ENCODE peak calls at places on chromosomes 11 and 22, in eight cellular contexts. D is frontal cortex; I is kidney; M is retina; Y is GDM1; T is stimulated activated CD4-positive, alpha-beta T cell treated with anti-CD3 and anti-CD28 coated beads, Interleukin-2, amount 100 ng/mL, for 48 hours; X is activated CD4-positive, alpha-beta T cell treated with anti-CD3 and anti-CD28 coated beads for 4 hours; R is neural crest cell. O is an unnamed sample.

GRCh38 chr11:11528986-11529385 is 92.8 kb downstream of the GALNT18 start:
- DNase-seq in D (no peak), I (no peak), M (no peak), Y (no peak), T (no peak), X (no peak), R (no peak), O (no peak)

GRCh38 chr11:122071680-122072321 is 44.2 kb downstream of the BLID start:
- DNase-seq in D (no peak), I (peak), M (peak), Y (no peak), T (no peak), X (no peak), R (no peak), O (no peak)

GRCh38 chr11:69018924-69019323 is 5.9 kb upstream of the MRGPRF start:
- DNase-seq in D (no peak), I (no peak), M (no peak), Y (no peak), T (no peak), X (no peak), R (no peak), O (no peak)

GRCh38 chr11:8288166-8288772 is 24.6 kb upstream of the LMO1 start:
- DNase-seq in D (no peak), I (no peak), M (no peak), Y (no peak), T (no peak), X (no peak), R (no peak), O (no peak)

GRCh38 chr11:128180446-128181089 is 406.8 kb downstream of the ETS1 start:
- DNase-seq in D (no peak), I (no peak), M (no peak), Y (no peak), T (no peak), X (no peak), R (no peak), O (no peak)

GRCh38 chr11:1573847-1574255 is 1.8 kb upstream of the DUSP8 start:
- DNase-seq in D (peak), I (no peak), M (peak), Y (no peak), T (no peak), X (no peak), R (no peak), O (no peak)

GRCh38 chr22:23119492-23120414 is 22.0 kb downstream of the RSPH14 start:
- DNase-seq in D (no peak), I (no peak), M (no peak), Y (no peak), T (peak), X (peak), R (no peak), O (no peak)

GRCh38 chr22:35743466-35743865 is 25.8 kb downstream of the APOL5 start:
- DNase-seq in D (no peak), I (no peak), M (no peak), Y (no peak), T (no peak), X (no peak), R (no peak), O (no peak)

GRCh38 chr11:64234840-64235379 is 526 bp downstream of the VEGFB start:
- DNase-seq in D (no peak), I (no peak), M (peak), Y (no peak), T (no peak), X (peak), R (no peak), O (no peak)

GRCh38 chr22:22767876-22768602 is 119.6 kb upstream of the IGLL5 start:
- DNase-seq in D (no peak), I (no peak), M (no peak), Y (no peak), T (no peak), X (no peak), R (no peak), O (no peak)

GRCh38 chr11:117097567-117098268 is 510 bp downstream of the SIK3 start:
- DNase-seq in D (no peak), I (peak), M (peak), Y (no peak), T (no peak), X (peak), R (no peak), O (peak)

GRCh38 chr11:103035656-103036434 is 56.1 kb downstream of the DCUN1D5 start:
- DNase-seq in D (peak), I (no peak), M (peak), Y (peak), T (peak), X (peak), R (peak), O (peak)

GRCh38 chr11:110092577-110093406 is at the start of gene ZC3H12C:
- DNase-seq in D (peak), I (peak), M (peak), Y (peak), T (peak), X (no peak), R (peak), O (peak)

GRCh38 chr11:45852712-45853101 is 5.4 kb downstream of the CRY2 start:
- DNase-seq in D (no peak), I (no peak), M (no peak), Y (no peak), T (no peak), X (no peak), R (no peak), O (no peak)

GRCh38 chr22:20889904-20890303 is 27.3 kb upstream of the CRKL start:
- DNase-seq in D (no peak), I (peak), M (no peak), Y (no peak), T (no peak), X (no peak), R (no peak), O (no peak)

GRCh38 chr11:19842505-19842904 is 129.9 kb downstream of the NAV2 start:
- DNase-seq in D (no peak), I (no peak), M (no peak), Y (no peak), T (no peak), X (no peak), R (no peak), O (no peak)

GRCh38 chr11:67033661-67034166 is 10.8 kb downstream of the SYT12 start:
- DNase-seq in D (no peak), I (no peak), M (no peak), Y (no peak), T (no peak), X (no peak), R (no peak), O (no peak)

GRCh38 chr11:120134931-120135228 is 3.0 kb downstream of the TRIM29 start:
- DNase-seq in D (no peak), I (no peak), M (no peak), Y (no peak), T (no peak), X (no peak), R (no peak), O (no peak)

GRCh38 chr11:116930177-116930576 is 92.8 kb upstream of the APOA1 start:
- DNase-seq in D (no peak), I (no peak), M (no peak), Y (peak), T (peak), X (peak), R (no peak), O (peak)

GRCh38 chr11:71372693-71373657 is 75.2 kb downstream of the DHCR7 start:
- DNase-seq in D (peak), I (no peak), M (no peak), Y (no peak), T (no peak), X (no peak), R (no peak), O (no peak)

GRCh38 chr11:105942951-105943350 is 79.1 kb downstream of the MSANTD4 start:
- DNase-seq in D (no peak), I (no peak), M (no peak), Y (no peak), T (no peak), X (no peak), R (no peak), O (no peak)

GRCh38 chr11:122207921-122208764 is 92.1 kb upstream of the BLID start:
- DNase-seq in D (no peak), I (no peak), M (no peak), Y (no peak), T (no peak), X (no peak), R (no peak), O (no peak)

GRCh38 chr22:48327721-48328120 is 1500.0 kb downstream of the BRD1 start:
- DNase-seq in D (no peak), I (peak), M (no peak), Y (no peak), T (no peak), X (no peak), R (no peak), O (no peak)

GRCh38 chr11:11422291-11423128 is 69.5 kb upstream of the CSNK2A3 start:
- DNase-seq in D (no peak), I (no peak), M (no peak), Y (no peak), T (no peak), X (no peak), R (no peak), O (no peak)

GRCh38 chr11:1119282-1120146 is 38.2 kb upstream of the MUC5AC start:
- DNase-seq in D (peak), I (peak), M (no peak), Y (no peak), T (no peak), X (no peak), R (no peak), O (no peak)

GRCh38 chr11:104183572-104183971 is 19.6 kb upstream of the PDGFD start:
- DNase-seq in D (no peak), I (no peak), M (no peak), Y (no peak), T (no peak), X (no peak), R (no peak), O (no peak)

GRCh38 chr11:75273331-75273988 is 32.9 kb downstream of the TPBGL start:
- DNase-seq in D (no peak), I (peak), M (no peak), Y (no peak), T (no peak), X (no peak), R (no peak), O (no peak)

GRCh38 chr11:25612806-25613205 is 719.1 kb upstream of the ANO3 start:
- DNase-seq in D (no peak), I (no peak), M (no peak), Y (no peak), T (no peak), X (no peak), R (no peak), O (no peak)

O was measured in KG1.